ENCODE peak calls at places on chromosomes 7 and 10, in four cellular contexts. U, A, Q and C are unnamed samples.

GRCh38 chr10:69766161-69766910 is 35.4 kb upstream of the COL13A1 start:
- DNase-seq in U (no peak), Q (no peak), A (no peak), C (no peak)

GRCh38 chr10:127346604-127347003 is 150.2 kb upstream of the INSYN2A start:
- DNase-seq in A (no peak), Q (no peak), U (no peak), C (no peak)

GRCh38 chr10:121592155-121592890 is 5.9 kb downstream of the FGFR2 start:
- DNase-seq in Q (no peak), U (no peak), A (no peak), C (no peak)

GRCh38 chr10:84095821-84096497 is 43.4 kb upstream of the GHITM start:
- DNase-seq in A (no peak), U (no peak), Q (no peak), C (no peak)

GRCh38 chr10:3237055-3237454 is 64.5 kb upstream of the PITRM1 start:
- DNase-seq in U (no peak), Q (no peak), A (no peak), C (no peak)

GRCh38 chr7:102452451-102452850 is 12.2 kb downstream of the ALKBH4 start:
- DNase-seq in Q (no peak), U (no peak), A (no peak), C (no peak)

GRCh38 chr7:96952974-96953391 is 52.4 kb upstream of the DLX6 start:
- DNase-seq in Q (no peak), U (no peak), A (no peak), C (no peak)

GRCh38 chr7:24653316-24654085 is 80.2 kb downstream of the PALS2 start:
- DNase-seq in Q (no peak), A (no peak), U (no peak), C (no peak)

GRCh38 chr7:83876593-83876992 is 227.7 kb upstream of the SEMA3E start:
- DNase-seq in Q (no peak), A (no peak), U (no peak), C (no peak)

GRCh38 chr10:4450981-4451501 is 375.0 kb upstream of the AKR1E2 start:
- DNase-seq in Q (no peak), U (no peak), A (no peak), C (no peak)

GRCh38 chr10:114486938-114487814 is 82.9 kb upstream of the AFAP1L2 start:
- DNase-seq in U (peak; percentile 12), A (peak; percentile 53), Q (no peak), C (no peak)

GRCh38 chr7:21028186-21028989 is 241.7 kb upstream of the SP8 start:
- DNase-seq in U (peak; percentile 86), A (peak; percentile 78), Q (no peak), C (no peak)

GRCh38 chr10:4243651-4244050 is 458.6 kb upstream of the KLF6 start:
- DNase-seq in U (no peak), Q (no peak), A (peak; percentile 70), C (no peak)

GRCh38 chr10:131723601-131724530 is 176.9 kb upstream of the PPP2R2D start:
- DNase-seq in Q (no peak), A (no peak), U (no peak), C (no peak)

GRCh38 chr10:16776896-16777295 is 40.3 kb downstream of the RSU1 start:
- DNase-seq in U (no peak), Q (no peak), A (no peak), C (no peak)

GRCh38 chr10:132107211-132107946 is 41.6 kb downstream of the JAKMIP3 start:
- DNase-seq in A (no peak), U (no peak), Q (no peak), C (no peak)

GRCh38 chr10:116418394-116418793 is 9.3 kb upstream of the PNLIPRP3 start:
- DNase-seq in A (no peak), Q (no peak), U (no peak), C (no peak)

GRCh38 chr7:84058311-84059076 is 136.1 kb downstream of the SEMA3A start:
- DNase-seq in A (peak; percentile 24), U (no peak), Q (no peak), C (no peak)

GRCh38 chr7:71942115-71942514 is 470.0 kb downstream of the CALN1 start:
- DNase-seq in U (no peak), A (no peak), Q (no peak), C (no peak)

GRCh38 chr7:1358376-1359050 is 100.8 kb downstream of the MICALL2 start:
- DNase-seq in A (no peak), Q (no peak), U (no peak), C (no peak)

GRCh38 chr10:73647211-73647874 is 6.1 kb upstream of the MYOZ1 start:
- DNase-seq in U (no peak), Q (peak; percentile 23), A (no peak), C (no peak)

GRCh38 chr7:8190121-8190895 is 71.7 kb downstream of the ICA1 start:
- DNase-seq in A (peak; percentile 37), Q (no peak), U (peak; percentile 40), C (peak; percentile 45)

GRCh38 chr10:104260775-104261115 is 6.1 kb downstream of the GSTO1 start:
- DNase-seq in A (no peak), U (no peak), Q (no peak), C (no peak)

GRCh38 chr7:64872351-64872750 is 30.7 kb upstream of the ZNF273 start:
- DNase-seq in A (no peak), Q (no peak), U (no peak), C (no peak)

GRCh38 chr7:134766779-134767566 is 12.5 kb upstream of the CALD1 start:
- DNase-seq in U (no peak), A (peak; percentile 6), Q (no peak), C (no peak)

GRCh38 chr7:44978511-44979366 is at the start of gene MYO1G:
- DNase-seq in Q (no peak), A (no peak), U (no peak), C (no peak)

GRCh38 chr7:150514748-150515222 is at the start of gene GIMAP7:
- DNase-seq in U (no peak), Q (no peak), A (no peak), C (no peak)

GRCh38 chr10:93225938-93226337 is 152.2 kb downstream of the CYP26A1 start:
- DNase-seq in Q (no peak), U (no peak), A (no peak), C (no peak)

GRCh38 chr10:122056431-122057094 is 67.6 kb downstream of the TACC2 start:
- DNase-seq in U (no peak), Q (no peak), A (no peak), C (no peak)

GRCh38 chr7:156096806-156097538 is 284.7 kb upstream of the SHH start:
- DNase-seq in U (no peak), A (no peak), Q (no peak), C (no peak)

GRCh38 chr10:45640941-45641340 is 31.6 kb downstream of the ZFAND4 start:
- DNase-seq in U (no peak), Q (no peak), A (no peak), C (no peak)

GRCh38 chr10:123180101-123180500 is 25.9 kb downstream of the BUB3 start:
- DNase-seq in A (no peak), Q (no peak), U (no peak), C (no peak)

GRCh38 chr10:101561068-101561915 is 26.8 kb downstream of the POLL start:
- DNase-seq in U (no peak), A (no peak), Q (no peak), C (no peak)

GRCh38 chr7:2719007-2719406 is 31.0 kb downstream of the AMZ1 start:
- DNase-seq in Q (peak; percentile 36), U (peak; percentile 59), A (no peak), C (no peak)

GRCh38 chr7:1428941-1429444 is 30.3 kb downstream of the MICALL2 start:
- DNase-seq in A (no peak), Q (no peak), U (no peak), C (no peak)

GRCh38 chr10:5413012-5413938 is 918 bp downstream of the NET1 start:
- DNase-seq in Q (no peak), U (no peak), A (peak; percentile 41), C (no peak)

GRCh38 chr7:151008511-151009323 is 15.6 kb downstream of the ATG9B start:
- DNase-seq in Q (peak; percentile 35), U (no peak), A (peak; percentile 57), C (no peak)

GRCh38 chr7:102992820-102993531 is 80.2 kb downstream of the LRRC17 start:
- DNase-seq in A (peak; percentile 77), Q (no peak), U (no peak), C (no peak)